ENCODE peak calls at places on chromosome 2, in eight cellular contexts. O is neural progenitor cell, W is upper lobe of left lung, G is HFFc6, B is AG04450, A is nephron progenitor cell, C is right atrium auricular region, F is WTC11. T is an unnamed sample.

GRCh38 chr2:231648579-231649174 is 56.0 kb downstream of the TEX44 start:
- DNase-seq in O (peak; percentile 69), W (peak; percentile 92), G (peak; percentile 46), B (no peak), A (peak; percentile 74), C (no peak), F (peak; percentile 84), T (peak; percentile 75)

GRCh38 chr2:109124982-109125594 is 3.9 kb upstream of the SH3RF3 start:
- DNase-seq in O (no peak), W (peak; percentile 21), G (no peak), B (no peak), A (peak; percentile 27), C (no peak), F (peak; percentile 23), T (no peak)

GRCh38 chr2:88575051-88575450 is 52.2 kb downstream of the EIF2AK3 start:
- DNase-seq in O (no peak), W (no peak), G (peak; percentile 25), B (no peak), A (no peak), C (no peak), F (no peak), T (no peak)

GRCh38 chr2:161415467-161416293 is 417 bp upstream of the TBR1 start:
- DNase-seq in O (no peak), W (no peak), G (no peak), B (no peak), A (peak; percentile 5), C (no peak), F (no peak), T (no peak)

GRCh38 chr2:18219676-18220075 is 340.8 kb downstream of the RDH14 start:
- DNase-seq in O (no peak), W (no peak), G (peak; percentile 5), B (no peak), A (no peak), C (no peak), F (no peak), T (no peak)

GRCh38 chr2:64988420-64989125 is 626 bp upstream of the SLC1A4 start:
- DNase-seq in O (peak; percentile 77), W (peak; percentile 94), G (peak; percentile 67), B (peak; percentile 77), A (peak; percentile 75), C (peak; percentile 66), F (peak; percentile 43), T (peak; percentile 80)

GRCh38 chr2:221999702-222000101 is 299.1 kb downstream of the PAX3 start:
- DNase-seq in O (no peak), W (no peak), G (peak; percentile 50), B (peak; percentile 67), A (no peak), C (no peak), F (no peak), T (no peak)

GRCh38 chr2:60540054-60540453 is 13.4 kb downstream of the BCL11A start:
- DNase-seq in O (no peak), W (no peak), G (no peak), B (no peak), A (no peak), C (no peak), F (no peak), T (no peak)

GRCh38 chr2:165667375-165667774 is 126.7 kb downstream of the GALNT3 start:
- DNase-seq in O (no peak), W (no peak), G (no peak), B (no peak), A (no peak), C (no peak), F (no peak), T (no peak)

GRCh38 chr2:79253375-79253774 is 93.8 kb upstream of the REG3A start:
- DNase-seq in O (no peak), W (no peak), G (no peak), B (no peak), A (no peak), C (no peak), F (no peak), T (no peak)

GRCh38 chr2:140027320-140027719 is 1247.1 kb upstream of the NXPH2 start:
- DNase-seq in O (peak; percentile 16), W (no peak), G (no peak), B (no peak), A (no peak), C (no peak), F (peak; percentile 17), T (no peak)

GRCh38 chr2:39114771-39115170 is 6.1 kb downstream of the SOS1 start:
- DNase-seq in O (no peak), W (no peak), G (no peak), B (no peak), A (no peak), C (no peak), F (no peak), T (no peak)

GRCh38 chr2:46844443-46844842 is 71.2 kb downstream of the MCFD2 start:
- DNase-seq in O (no peak), W (no peak), G (no peak), B (no peak), A (no peak), C (no peak), F (no peak), T (no peak)

GRCh38 chr2:71240794-71241193 is 13.9 kb upstream of the PAIP2B start:
- DNase-seq in O (no peak), W (no peak), G (no peak), B (no peak), A (no peak), C (no peak), F (no peak), T (no peak)

GRCh38 chr2:18949871-18950597 is 360.7 kb upstream of the NT5C1B start:
- DNase-seq in O (no peak), W (no peak), G (peak; percentile 95), B (peak; percentile 67), A (no peak), C (no peak), F (no peak), T (no peak)

GRCh38 chr2:59529738-59530137 is 1023.7 kb downstream of the BCL11A start:
- DNase-seq in O (no peak), W (no peak), G (no peak), B (no peak), A (no peak), C (no peak), F (no peak), T (no peak)

GRCh38 chr2:45699032-45699658 is 47.7 kb downstream of the PRKCE start:
- DNase-seq in O (peak; percentile 41), W (no peak), G (peak; percentile 76), B (peak; percentile 46), A (peak; percentile 9), C (no peak), F (no peak), T (no peak)

GRCh38 chr2:169673921-169674320 is 20.3 kb downstream of the CFAP210 start:
- DNase-seq in O (no peak), W (no peak), G (no peak), B (no peak), A (no peak), C (no peak), F (no peak), T (no peak)

GRCh38 chr2:169676850-169677249 is 17.4 kb downstream of the CFAP210 start:
- DNase-seq in O (peak; percentile 29), W (no peak), G (no peak), B (no peak), A (no peak), C (no peak), F (no peak), T (no peak)

GRCh38 chr2:169673106-169673505 is 21.1 kb downstream of the CFAP210 start:
- DNase-seq in O (no peak), W (no peak), G (no peak), B (no peak), A (no peak), C (no peak), F (no peak), T (no peak)

GRCh38 chr2:169672403-169672802 is 21.8 kb downstream of the CFAP210 start:
- DNase-seq in O (no peak), W (no peak), G (no peak), B (no peak), A (no peak), C (no peak), F (no peak), T (no peak)

GRCh38 chr2:169676357-169676756 is 17.8 kb downstream of the CFAP210 start:
- DNase-seq in O (peak; percentile 27), W (no peak), G (no peak), B (no peak), A (no peak), C (no peak), F (no peak), T (no peak)
- TF ChIP-seq CTCF in O (peak; percentile 58), W (no peak), G (peak; percentile 28), B (no peak), A (peak; percentile 37), C (no peak), F (no peak), T (no peak)

GRCh38 chr2:219253753-219254589 is at the start of gene TUBA4A:
- DNase-seq in O (peak; percentile 86), W (peak; percentile 97), G (no peak), B (no peak), A (peak; percentile 67), C (peak; percentile 88), F (peak; percentile 85), T (peak; percentile 68)
- TF ChIP-seq CTCF in O (no peak), W (peak; percentile 49), G (no peak), B (no peak), A (no peak), C (peak; percentile 32), F (no peak), T (no peak)

GRCh38 chr2:236133410-236134012 is 34.7 kb downstream of the GBX2 start:
- DNase-seq in O (no peak), W (no peak), G (no peak), B (no peak), A (no peak), C (no peak), F (no peak), T (no peak)
- TF ChIP-seq CTCF in O (no peak), W (no peak), G (no peak), B (peak; percentile 3), A (no peak), C (no peak), F (no peak), T (no peak)

GRCh38 chr2:158392683-158393082 is 63.9 kb downstream of the CCDC148 start:
- DNase-seq in O (no peak), W (no peak), G (no peak), B (no peak), A (no peak), C (no peak), F (no peak), T (no peak)

GRCh38 chr2:158391876-158392275 is 64.7 kb downstream of the CCDC148 start:
- DNase-seq in O (no peak), W (no peak), G (no peak), B (no peak), A (no peak), C (no peak), F (no peak), T (no peak)

GRCh38 chr2:158385646-158386045 is 70.9 kb downstream of the CCDC148 start:
- DNase-seq in O (no peak), W (no peak), G (no peak), B (no peak), A (no peak), C (no peak), F (no peak), T (no peak)

GRCh38 chr2:158391361-158391760 is 65.2 kb downstream of the CCDC148 start:
- DNase-seq in O (no peak), W (no peak), G (no peak), B (no peak), A (no peak), C (no peak), F (no peak), T (no peak)

DNA sequence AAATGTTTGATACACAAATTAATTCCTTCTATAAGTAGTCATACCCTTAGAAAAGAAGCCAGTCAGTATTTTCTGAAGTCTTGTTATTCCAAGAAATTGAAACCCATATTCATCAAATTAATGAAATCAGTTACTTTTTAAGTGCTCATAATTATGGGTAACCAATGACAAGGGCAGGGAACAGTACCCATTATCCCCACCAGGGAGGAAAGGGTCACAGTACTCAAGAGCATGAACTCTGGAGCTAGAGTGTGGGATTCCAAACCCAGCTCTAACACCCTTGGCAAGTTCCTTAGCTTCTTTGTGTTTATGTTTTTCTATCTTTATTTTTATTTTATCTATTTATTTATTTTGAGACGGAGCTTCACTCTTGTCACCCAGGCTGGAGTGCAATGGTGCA is 68.4 kb downstream of the CCDC148 start:
- DNase-seq in O (no peak), W (no peak), G (no peak), B (no peak), A (no peak), C (no peak), F (no peak), T (no peak)
- TF ChIP-seq CTCF in O (no peak), W (no peak), G (peak; percentile 31), B (no peak), A (no peak), C (no peak), F (no peak), T (no peak)

T was measured in glutamatergic neuron.